ENCODE peak calls at places on chromosomes 6 and 20, in five cellular contexts. V is uterus; F is colonic mucosa; P is naive thymus-derived CD4-positive, alpha-beta T cell; T is GM23338. O is an unnamed sample. For H3K4me1, the result is how much of the 10 kb centered on the place peaks cover.

GRCh38 chr6:162917506-162917905 is 189.7 kb downstream of the PACRG start:
- DNase-seq in V (no peak), F (no peak), P (no peak), T (no peak), O (no peak)

GRCh38 chr6:40293109-40293823 is 293.9 kb downstream of the LRFN2 start:
- DNase-seq in V (no peak), F (no peak), P (no peak), T (no peak), O (no peak)

GRCh38 chr6:46963626-46964025 is 41.9 kb upstream of the ADGRF5 start:
- DNase-seq in V (no peak), F (no peak), P (no peak), T (no peak), O (no peak)

GRCh38 chr6:138734585-138734984 is 39.0 kb upstream of the CCDC28A start:
- DNase-seq in V (no peak), F (no peak), P (no peak), T (no peak), O (no peak)

GRCh38 chr6:145544031-145544430 is 191.3 kb downstream of the EPM2A start:
- DNase-seq in V (peak), F (no peak), P (no peak), T (no peak), O (peak)

GRCh38 chr6:52233975-52234823 is 10.1 kb downstream of the IL17F start:
- DNase-seq in V (no peak), F (peak), P (no peak), T (peak), O (peak)

GRCh38 chr6:138596591-138596990 is 97.3 kb upstream of the NHSL1 start:
- DNase-seq in V (no peak), F (no peak), P (no peak), T (no peak), O (no peak)

GRCh38 chr20:10581823-10582222 is 92.0 kb downstream of the JAG1 start:
- DNase-seq in V (no peak), F (no peak), P (no peak), T (no peak), O (no peak)

GRCh38 chr20:54085910-54086309 is 15.5 kb upstream of the BCAS1 start:
- DNase-seq in V (no peak), F (no peak), P (no peak), T (no peak), O (no peak)

GRCh38 chr6:35318200-35318844 is 20.7 kb downstream of the DEF6 start:
- DNase-seq in V (peak), F (peak), P (no peak), T (peak), O (peak)

GRCh38 chr20:46087161-46087560 is 2.6 kb downstream of the NCOA5 start:
- DNase-seq in V (no peak), F (no peak), P (no peak), T (no peak), O (no peak)

GRCh38 chr6:145745861-145746260 is 10.5 kb upstream of the EPM2A start:
- DNase-seq in V (no peak), F (no peak), P (no peak), T (no peak), O (no peak)

GRCh38 chr6:32153252-32153834 is 598 bp upstream of the PPT2 start:
- DNase-seq in V (peak), F (peak), P (no peak), T (peak), O (no peak)

GRCh38 chr6:27016689-27017088 is 230.8 kb upstream of the PRSS16 start:
- DNase-seq in V (no peak), F (no peak), P (no peak), T (no peak), O (no peak)

GRCh38 chr20:40683221-40683893 is 5.7 kb downstream of the MAFB start:
- DNase-seq in V (no peak), F (no peak), P (peak), T (peak), O (peak)

GRCh38 chr6:17429381-17430061 is 36.1 kb downstream of the CAP2 start:
- DNase-seq in V (no peak), F (no peak), P (no peak), T (no peak), O (peak)

GRCh38 chr20:24100370-24101011 is 111.9 kb upstream of the GGTLC1 start:
- DNase-seq in V (peak), F (peak), P (peak), T (peak), O (peak)

GRCh38 chr6:37174515-37175331 is 4.8 kb downstream of the PIM1 start:
- DNase-seq in V (no peak), F (no peak), P (no peak), T (peak), O (no peak)

DNA sequence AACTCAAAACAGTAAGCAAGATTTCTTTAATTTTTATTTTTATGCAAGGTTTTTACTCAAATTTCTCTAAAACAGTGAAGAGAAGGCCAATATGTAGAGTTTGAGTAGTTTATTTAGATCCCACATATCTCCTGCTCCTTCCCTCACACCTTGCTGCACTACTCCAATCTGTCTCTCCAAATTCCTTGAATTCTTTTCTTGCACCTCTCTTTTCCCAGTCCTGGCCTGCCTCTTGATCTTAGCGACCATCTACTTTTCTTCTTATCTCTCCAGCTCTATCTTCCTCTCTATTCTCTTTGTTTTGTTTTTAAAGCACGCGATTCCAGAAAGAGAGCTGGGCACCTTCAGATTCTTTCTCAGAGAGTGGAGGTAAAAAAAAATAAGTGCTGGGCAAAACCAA is 86.7 kb upstream of the KCNQ5 start:
- DNase-seq in V (no peak), F (no peak), P (no peak), T (peak), O (no peak)
- H3K4me3 ChIP-seq in V (no peak), F (no peak), P (no peak), T (no peak), O (no peak)

DNA sequence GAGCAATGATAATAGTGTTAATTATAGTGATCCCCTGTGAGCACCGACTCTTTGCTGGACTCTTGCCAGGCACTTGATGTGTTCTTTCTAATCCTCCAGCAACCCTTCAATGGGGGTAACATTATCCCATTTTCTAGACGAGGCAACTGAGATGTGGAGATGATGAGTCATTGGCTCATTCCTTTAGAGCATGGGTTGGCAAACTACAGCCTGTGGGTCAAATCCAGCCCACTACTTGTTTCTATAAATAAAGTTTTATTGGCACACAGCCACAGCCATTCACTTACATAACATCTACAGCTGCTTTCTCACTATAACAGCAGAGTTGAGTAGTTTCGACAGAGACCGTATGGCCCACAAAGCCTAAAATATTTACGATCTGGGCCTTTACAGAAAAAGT is 249.5 kb upstream of the KCNG1 start:
- DNase-seq in V (no peak), F (no peak), P (no peak), T (no peak), O (no peak)
- H3K4me1 ChIP-seq in V (under half), F (under half), P (under half), T (under half), O (under half)

DNA sequence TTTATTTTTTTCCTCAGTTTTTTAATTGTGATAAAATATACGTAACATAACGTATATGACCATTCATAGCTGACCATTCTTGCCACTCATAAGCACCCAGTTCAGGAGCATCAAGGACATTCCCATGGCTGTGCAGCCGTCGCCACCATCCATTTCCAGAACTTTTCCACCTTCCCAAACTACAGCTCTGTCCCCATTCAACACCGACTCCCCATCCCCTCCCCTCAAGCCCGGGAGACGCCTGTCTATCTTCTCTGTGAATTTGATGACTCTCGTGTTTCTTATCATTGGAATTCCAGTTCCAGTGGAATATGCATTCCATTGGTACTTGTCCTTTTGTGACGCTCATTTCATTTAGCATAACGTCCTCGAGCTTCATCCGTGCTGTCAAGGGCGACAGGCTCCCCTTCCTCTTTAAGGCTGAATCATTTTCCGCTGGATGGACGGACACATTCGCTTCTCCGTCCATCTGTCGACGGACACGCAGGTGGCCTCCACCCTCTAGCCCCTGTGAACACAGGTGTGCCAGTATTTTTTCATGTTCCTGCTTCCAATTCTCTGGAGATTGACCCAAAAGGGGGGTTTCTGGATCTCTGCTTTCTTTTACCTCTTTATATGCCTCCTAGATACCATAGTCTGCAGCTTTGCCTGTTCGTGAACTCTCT is 88.1 kb downstream of the YTHDF1 start:
- DNase-seq in V (no peak), F (no peak), P (no peak), T (no peak), O (no peak)
- H3K4me3 ChIP-seq in V (no peak), F (no peak), P (no peak), T (no peak), O (no peak)

GRCh38 chr20:35773154-35773751 is 1.4 kb downstream of the PHF20 start:
- DNase-seq in V (no peak), F (peak), P (peak), T (peak), O (no peak)
- H3K4me1 ChIP-seq in V (under half), F (under half), P (half or more), T (under half), O (half or more)

GRCh38 chr6:155174576-155175174 is 89.1 kb upstream of the CLDN20 start:
- DNase-seq in V (peak), F (peak), P (peak), T (peak), O (peak)

GRCh38 chr6:155171109-155171746 is 92.6 kb upstream of the CLDN20 start:
- DNase-seq in V (peak), F (no peak), P (peak), T (no peak), O (no peak)

GRCh38 chr6:155165029-155165710 is 98.6 kb upstream of the CLDN20 start:
- DNase-seq in V (no peak), F (no peak), P (no peak), T (no peak), O (no peak)

GRCh38 chr6:155171747-155172191 is 92.0 kb upstream of the CLDN20 start:
- DNase-seq in V (no peak), F (no peak), P (no peak), T (no peak), O (no peak)

GRCh38 chr6:155170519-155170918 is 93.3 kb upstream of the CLDN20 start:
- DNase-seq in V (no peak), F (no peak), P (no peak), T (no peak), O (no peak)
- H3K4me3 ChIP-seq in V (no peak), F (no peak), P (no peak), T (no peak), O (no peak)

O was measured in body of pancreas.